ENCODE peak calls at places on chromosomes 1 and 21, in six cellular contexts. B, V, O, R, N and D are unnamed samples. For H3K27me3, the result is how much of the 10 kb centered on the place peaks cover.

GRCh38 chr1:244349103-244349531 is 102.6 kb downstream of the ADSS2 start:
- DNase-seq in N (no peak), R (no peak), O (no peak), V (no peak), B (no peak), D (no peak)

GRCh38 chr1:83882906-83883305 is 116.0 kb downstream of the TTLL7 start:
- DNase-seq in R (no peak), O (no peak), N (no peak), B (peak), V (no peak), D (no peak)

GRCh38 chr1:219659682-219660081 is 46.8 kb upstream of the ZC3H11B start:
- DNase-seq in V (no peak), R (no peak), B (no peak), O (no peak), N (no peak), D (no peak)

GRCh38 chr1:57421366-57421765 is 2.5 kb downstream of the DAB1 start:
- DNase-seq in B (no peak), V (no peak), N (no peak), O (no peak), R (no peak), D (no peak)

GRCh38 chr1:15430787-15431570 is 7.3 kb upstream of the CTRC start:
- DNase-seq in R (peak), N (no peak), V (peak), O (peak), B (peak), D (no peak)

GRCh38 chr1:93965256-93965655 is 56.0 kb upstream of the GCLM start:
- DNase-seq in V (no peak), O (no peak), R (no peak), N (no peak), B (no peak), D (no peak)

GRCh38 chr1:1616045-1616821 is 933 bp downstream of the MIB2 start:
- DNase-seq in V (peak), B (peak), O (peak), R (peak), N (no peak), D (no peak)

GRCh38 chr1:104182251-104182650 is 432.6 kb downstream of the AMY1C start:
- DNase-seq in N (no peak), V (no peak), O (no peak), B (no peak), R (no peak), D (no peak)

GRCh38 chr1:204624631-204625216 is 60.8 kb downstream of the LRRN2 start:
- DNase-seq in R (no peak), V (no peak), B (no peak), O (no peak), N (no peak), D (no peak)

GRCh38 chr1:160628799-160629263 is 18.0 kb downstream of the SLAMF1 start:
- DNase-seq in O (no peak), V (no peak), B (no peak), R (no peak), N (no peak), D (no peak)

GRCh38 chr1:28078680-28079626 is 9.5 kb downstream of the EYA3 start:
- DNase-seq in O (no peak), B (no peak), R (no peak), V (no peak), N (no peak), D (no peak)

GRCh38 chr1:114554577-114554976 is 26.8 kb downstream of the BCAS2 start:
- DNase-seq in V (no peak), R (no peak), B (no peak), N (no peak), O (no peak), D (no peak)

GRCh38 chr1:44924835-44925464 is 61.4 kb downstream of the EIF2B3 start:
- DNase-seq in N (no peak), O (no peak), R (no peak), V (no peak), B (no peak), D (no peak)

GRCh38 chr1:150615346-150616201 is 13.8 kb downstream of the ENSA start:
- DNase-seq in R (no peak), O (no peak), B (no peak), N (no peak), V (no peak), D (no peak)

GRCh38 chr1:200877839-200878551 is 5.2 kb downstream of the GPR25 start:
- DNase-seq in N (peak), R (peak), B (no peak), O (no peak), V (no peak), D (no peak)

GRCh38 chr1:153506386-153506785 is 29.4 kb downstream of the S100A6 start:
- DNase-seq in B (no peak), V (no peak), R (no peak), O (no peak), N (no peak), D (no peak)
- H3K27ac ChIP-seq in B (peak), V (no peak), R (no peak), O (peak), N (peak), D (peak)

DNA sequence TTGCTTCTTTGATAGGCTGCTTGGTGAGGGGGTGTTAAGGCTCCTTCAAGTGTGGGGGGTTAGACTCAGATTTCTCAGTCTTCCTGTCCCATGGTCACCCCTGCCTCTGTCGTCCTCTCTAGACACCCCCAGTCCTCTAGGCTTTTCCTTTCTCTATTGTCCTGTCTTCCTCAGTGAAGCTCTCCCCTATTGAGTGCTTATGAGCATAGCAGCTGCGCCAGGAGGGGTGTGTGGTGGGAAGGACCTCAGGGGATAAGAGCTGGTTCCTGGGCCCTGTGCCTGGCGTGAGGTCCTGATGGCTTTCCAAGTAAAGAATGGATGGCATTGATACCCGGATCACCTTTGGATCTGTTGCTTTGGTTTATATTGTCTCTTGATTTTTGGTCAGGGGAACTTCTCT is 69.1 kb downstream of the DIP2A start:
- DNase-seq in R (no peak), O (no peak), V (no peak), B (no peak), N (no peak), D (no peak)
- TF ChIP-seq CTCF in R (no peak), O (no peak), V (no peak), B (no peak), N (no peak), D (no peak)

GRCh38 chr1:3315991-3316943 is 138.2 kb upstream of the ARHGEF16 start:
- DNase-seq in B (no peak), O (no peak), N (no peak), R (no peak), V (no peak), D (no peak)

GRCh38 chr1:3317456-3317855 is 137.0 kb upstream of the ARHGEF16 start:
- DNase-seq in B (no peak), R (no peak), N (no peak), V (no peak), O (no peak), D (no peak)

GRCh38 chr1:3314561-3315271 is 139.7 kb upstream of the ARHGEF16 start:
- DNase-seq in B (no peak), R (no peak), N (no peak), V (no peak), O (no peak), D (no peak)

GRCh38 chr1:3313579-3313955 is 140.9 kb upstream of the ARHGEF16 start:
- DNase-seq in B (peak), R (peak), N (peak), V (peak), O (peak), D (peak)

DNA sequence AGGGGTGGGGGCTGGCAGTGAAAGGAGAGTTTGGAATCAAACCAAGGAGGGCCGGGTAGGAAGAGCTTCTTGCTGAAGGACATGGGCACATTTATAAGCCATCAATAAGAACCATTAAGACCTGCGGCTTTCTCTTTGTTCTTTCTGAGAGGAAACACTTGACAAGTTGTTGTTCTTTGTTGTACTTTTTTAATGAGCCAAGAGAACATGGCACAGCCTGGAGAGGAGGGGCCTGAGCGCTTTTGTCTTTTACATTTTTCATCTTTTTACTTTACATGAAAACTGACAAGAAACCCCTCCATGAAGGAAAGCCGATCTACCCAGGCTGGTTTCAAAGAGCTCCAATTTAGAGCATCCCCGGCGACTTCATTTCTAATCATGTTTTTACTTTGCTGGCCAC is 139.1 kb upstream of the ARHGEF16 start:
- DNase-seq in O (no peak), R (no peak), N (no peak), B (no peak), V (no peak), D (no peak)
- H3K27me3 ChIP-seq in O (under half), R (under half), N (under half), B (under half), V (under half), D (under half)

GRCh38 chr21:32261929-32262328 is 16.9 kb downstream of the MIS18A start:
- DNase-seq in N (no peak), B (no peak), V (no peak), O (no peak), R (no peak), D (no peak)

GRCh38 chr21:32260130-32260529 is 18.7 kb downstream of the MIS18A start:
- DNase-seq in O (no peak), B (no peak), V (no peak), N (no peak), R (no peak), D (no peak)

GRCh38 chr21:32256226-32256625 is 22.6 kb downstream of the MIS18A start:
- DNase-seq in B (no peak), R (no peak), N (no peak), O (no peak), V (no peak), D (no peak)

GRCh38 chr21:32256873-32257620 is 21.8 kb downstream of the MIS18A start:
- DNase-seq in V (peak), N (no peak), O (peak), B (peak), R (peak), D (peak)

GRCh38 chr21:32257952-32258785 is 20.7 kb downstream of the MIS18A start:
- DNase-seq in N (no peak), B (peak), R (peak), O (peak), V (no peak), D (no peak)
- H3K27ac ChIP-seq in N (no peak), B (no peak), R (no peak), O (no peak), V (no peak), D (no peak)

DNA sequence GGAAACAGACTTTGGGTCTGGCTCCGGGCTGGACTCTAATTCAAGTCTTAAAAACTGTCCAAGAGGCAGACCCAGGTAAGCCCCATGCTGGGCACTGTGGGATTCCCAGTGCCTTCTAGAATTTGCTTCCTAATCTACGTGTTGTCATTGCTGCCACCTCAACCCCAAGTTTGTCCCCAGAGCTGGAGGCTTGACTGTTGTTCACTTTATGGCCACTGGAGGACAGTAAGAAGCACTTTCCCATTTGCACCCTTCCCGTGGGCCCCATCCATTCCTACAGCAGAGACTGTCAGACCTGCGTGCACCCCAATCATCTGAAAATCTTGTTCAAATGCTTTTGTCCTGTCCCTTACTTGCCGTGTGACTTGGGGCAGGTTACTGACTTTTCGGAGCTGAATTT is 29.4 kb upstream of the VASH2 start:
- DNase-seq in B (no peak), R (no peak), N (peak), O (no peak), V (no peak), D (no peak)
- TF ChIP-seq CTCF in B (peak), R (no peak), N (peak), O (peak), V (peak), D (no peak)

GRCh38 chr1:35576061-35576765 is 3.1 kb downstream of the TFAP2E start:
- DNase-seq in B (no peak), V (peak), R (no peak), N (no peak), O (no peak), D (no peak)

GRCh38 chr1:35575401-35575958 is 2.4 kb downstream of the TFAP2E start:
- DNase-seq in R (no peak), V (no peak), O (no peak), N (no peak), B (no peak), D (no peak)

GRCh38 chr1:35573776-35574654 is 901 bp downstream of the TFAP2E start:
- DNase-seq in O (no peak), N (no peak), R (no peak), V (peak), B (no peak), D (no peak)

GRCh38 chr1:35574655-35575400 is 1.7 kb downstream of the TFAP2E start:
- DNase-seq in B (no peak), R (peak), N (no peak), V (peak), O (no peak), D (no peak)

GRCh38 chr1:35577071-35577998 is 4.2 kb downstream of the TFAP2E start:
- DNase-seq in N (no peak), O (peak), V (peak), B (peak), R (no peak), D (no peak)
- H3K27me3 ChIP-seq in N (under half), O (under half), V (under half), B (under half), R (under half), D (under half)

DNA sequence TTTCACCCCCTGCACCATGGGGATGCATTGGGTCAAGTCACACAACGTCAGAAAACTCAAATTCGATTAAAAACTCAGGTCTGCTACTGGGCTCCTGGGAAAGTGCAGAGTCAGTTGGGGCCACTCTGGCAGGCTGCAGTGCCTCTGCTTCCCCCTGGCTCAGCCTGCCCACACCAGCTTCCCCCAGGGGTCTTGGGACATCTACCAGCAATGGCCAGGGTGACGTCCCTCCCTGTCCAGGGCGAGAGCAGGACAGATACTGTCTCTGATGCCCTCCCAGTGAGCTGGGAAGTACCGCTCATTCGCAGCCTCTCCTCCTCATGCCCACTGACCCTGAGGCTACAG is 106.2 kb upstream of the COL6A1 start:
- DNase-seq in B (no peak), O (peak), V (no peak), N (no peak), R (no peak), D (no peak)
- H3K27ac ChIP-seq in B (peak), O (no peak), V (no peak), N (no peak), R (no peak), D (no peak)

GRCh38 chr1:32241011-32241763 is 5.8 kb upstream of the FAM167B start:
- DNase-seq in O (peak), V (peak), B (peak), N (no peak), R (peak), D (peak)

GRCh38 chr1:32239790-32240139 is 7.3 kb upstream of the FAM167B start:
- DNase-seq in N (no peak), O (peak), B (peak), R (no peak), V (no peak), D (no peak)

GRCh38 chr1:32239335-32239734 is 7.7 kb upstream of the FAM167B start:
- DNase-seq in O (no peak), B (peak), V (no peak), N (no peak), R (no peak), D (no peak)

GRCh38 chr1:32242341-32242851 is 4.6 kb upstream of the FAM167B start:
- DNase-seq in V (no peak), R (no peak), B (peak), O (peak), N (no peak), D (no peak)

DNA sequence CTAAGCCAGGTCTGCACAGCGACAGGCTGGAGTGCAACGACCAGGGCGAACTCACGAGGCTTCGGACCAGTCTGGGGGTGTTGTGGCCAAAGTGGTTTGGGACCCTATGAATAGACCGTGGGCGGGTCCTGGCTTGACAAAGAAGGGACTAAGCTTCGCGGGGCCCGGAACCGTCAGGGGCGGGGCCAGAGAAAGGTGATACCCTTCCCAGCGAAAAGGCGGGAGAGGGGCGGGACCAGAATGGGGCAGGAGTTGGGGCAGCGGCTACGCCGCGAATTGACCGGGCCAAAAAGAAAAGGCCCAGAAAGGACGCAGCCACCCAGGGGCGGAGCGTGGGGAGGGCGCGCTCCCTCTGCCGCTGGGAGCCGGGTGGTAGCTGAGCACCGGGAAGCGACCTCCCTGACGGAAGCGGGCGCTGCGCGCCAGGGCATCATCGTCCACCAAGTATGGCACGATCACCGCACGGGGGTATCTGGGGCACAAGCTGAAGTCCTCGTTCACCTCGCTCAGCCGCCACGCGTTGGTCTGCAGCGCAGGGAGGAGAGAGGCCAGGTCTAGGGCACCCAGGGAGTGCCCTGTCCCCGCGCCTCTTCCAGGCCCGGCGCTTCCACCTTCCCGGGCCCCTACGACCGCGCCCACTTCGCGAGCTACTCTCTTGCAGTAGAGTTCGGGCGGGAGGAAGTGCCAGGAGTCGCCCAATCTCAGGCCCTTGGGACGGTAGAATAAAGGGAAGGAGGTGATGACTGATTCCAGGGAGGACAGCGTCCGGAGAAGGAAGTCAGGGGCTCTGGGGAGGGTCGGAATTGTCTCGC is 6.7 kb upstream of the FAM167B start:
- DNase-seq in V (peak), O (peak), N (no peak), B (peak), R (peak), D (peak)
- TF ChIP-seq CTCF in V (peak), O (peak), N (peak), B (no peak), R (no peak), D (peak)

DNA sequence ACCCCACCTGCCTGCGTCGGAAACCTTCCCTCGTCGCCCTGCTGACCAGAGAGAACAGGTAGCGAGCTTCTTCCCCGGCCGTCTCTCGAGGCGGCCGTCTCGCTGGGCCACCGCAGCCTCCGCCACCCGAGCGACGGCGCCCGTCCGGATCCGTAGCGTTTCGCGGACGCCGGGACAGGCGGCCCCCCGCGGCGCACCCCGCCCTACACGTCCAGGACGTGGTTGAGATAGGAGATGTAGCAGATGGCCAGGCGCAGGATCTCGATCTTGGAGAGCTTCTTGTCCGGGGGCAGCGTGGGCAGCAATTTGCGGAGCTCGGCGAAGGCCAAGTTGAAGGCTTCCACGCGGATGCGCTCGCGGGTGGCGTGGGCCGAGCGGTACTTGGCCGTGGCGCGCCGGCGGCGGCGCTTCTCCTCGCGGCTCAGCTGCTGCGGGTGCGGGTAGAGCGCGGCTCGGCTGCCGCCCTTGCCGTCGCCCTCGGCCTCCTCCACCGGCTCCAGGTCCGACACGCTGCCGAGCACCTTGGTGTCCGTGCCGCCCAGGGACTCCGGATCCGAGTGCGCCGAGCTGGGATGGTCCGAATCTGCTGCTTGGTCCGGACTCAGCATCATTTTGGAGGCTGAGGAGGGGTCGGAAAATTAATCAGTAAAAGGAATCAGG is 3.0 kb downstream of the NHLH2 start:
- DNase-seq in V (peak), N (no peak), B (no peak), R (no peak), O (no peak), D (no peak)
- H3K27me3 ChIP-seq in V (half or more), N (half or more), B (half or more), R (under half), O (under half), D (under half)